ENCODE peak calls at places on chromosomes 6 and 20, in six cellular contexts. E is neural crest cell, Y is spleen, O is upper lobe of right lung, S is endothelial cell, A is transverse colon. H is an unnamed sample.

GRCh38 chr6:75612434-75612833 is 10.8 kb downstream of the SENP6 start:
- DNase-seq in S (no peak), O (no peak), Y (no peak), A (no peak), E (no peak), H (no peak)

GRCh38 chr6:75819776-75820487 is 70.9 kb downstream of the MYO6 start:
- DNase-seq in O (no peak), S (no peak), A (no peak), E (no peak), Y (no peak), H (no peak)

GRCh38 chr6:121482004-121482693 is 46.7 kb downstream of the GJA1 start:
- DNase-seq in Y (no peak), S (no peak), A (no peak), O (no peak), E (no peak), H (no peak)

GRCh38 chr20:37336369-37337207 is 9.4 kb upstream of the SRC start:
- DNase-seq in Y (peak; percentile 87), O (peak; percentile 84), E (no peak), S (peak; percentile 46), A (peak; percentile 63), H (peak; percentile 87)

GRCh38 chr6:136378888-136379287 is 89.2 kb upstream of the BCLAF1 start:
- DNase-seq in A (no peak), S (no peak), O (no peak), E (no peak), Y (no peak), H (no peak)

GRCh38 chr6:20534295-20534897 is at the start of gene CDKAL1:
- DNase-seq in A (peak; percentile 93), Y (peak; percentile 92), O (peak; percentile 89), E (peak; percentile 77), S (peak; percentile 78), H (peak; percentile 96)

GRCh38 chr20:14522595-14522994 is 185.2 kb upstream of the FLRT3 start:
- DNase-seq in E (no peak), Y (no peak), S (no peak), O (no peak), A (no peak), H (no peak)

GRCh38 chr6:157690441-157691210 is 132.4 kb upstream of the SNX9 start:
- DNase-seq in E (no peak), S (no peak), A (no peak), O (peak; percentile 18), Y (no peak), H (no peak)

GRCh38 chr6:7282097-7282906 is 30.7 kb downstream of the SSR1 start:
- DNase-seq in O (no peak), A (no peak), E (no peak), S (no peak), Y (no peak), H (peak; percentile 15)

GRCh38 chr6:41602864-41603608 is 35.2 kb upstream of the MDFI start:
- DNase-seq in Y (peak; percentile 90), O (peak; percentile 84), S (peak; percentile 89), A (peak; percentile 84), E (peak; percentile 88), H (peak; percentile 82)

GRCh38 chr20:38303908-38304379 is at the start of gene BPI:
- DNase-seq in Y (peak; percentile 88), E (no peak), O (peak; percentile 76), A (no peak), S (no peak), H (peak; percentile 13)

GRCh38 chr6:225121-225721 is 67.1 kb upstream of the DUSP22 start:
- DNase-seq in O (peak; percentile 66), A (no peak), S (peak; percentile 23), Y (no peak), E (no peak), H (peak; percentile 82)

GRCh38 chr6:36032245-36032644 is 4.6 kb downstream of the MAPK14 start:
- DNase-seq in Y (no peak), E (no peak), A (no peak), O (no peak), S (no peak), H (no peak)

GRCh38 chr6:86619428-86619827 is 317.9 kb upstream of the HTR1E start:
- DNase-seq in E (no peak), A (no peak), O (no peak), S (no peak), Y (no peak), H (no peak)

GRCh38 chr6:155014715-155015300 is 19.7 kb downstream of the TIAM2 start:
- DNase-seq in O (no peak), S (no peak), Y (no peak), A (no peak), E (no peak), H (no peak)

GRCh38 chr20:1569417-1569861 is 11.9 kb upstream of the SIRPD start:
- DNase-seq in O (no peak), S (no peak), Y (peak; percentile 75), A (no peak), E (no peak), H (no peak)

GRCh38 chr6:50952092-50952932 is 133.6 kb downstream of the TFAP2B start:
- DNase-seq in O (no peak), Y (no peak), A (no peak), E (no peak), S (no peak), H (no peak)

GRCh38 chr20:44014807-44015732 is 100.4 kb downstream of the TOX2 start:
- DNase-seq in S (no peak), A (no peak), O (no peak), Y (no peak), E (no peak), H (no peak)

GRCh38 chr20:37228111-37228510 is 33.5 kb downstream of the GHRH start:
- DNase-seq in E (no peak), O (no peak), A (no peak), S (no peak), Y (no peak), H (no peak)

GRCh38 chr20:13684566-13685222 is 46.0 kb upstream of the TASP1 start:
- DNase-seq in E (no peak), S (no peak), O (no peak), A (no peak), Y (no peak), H (no peak)

GRCh38 chr20:51679254-51679921 is 88.8 kb downstream of the ATP9A start:
- DNase-seq in E (no peak), A (no peak), Y (no peak), O (no peak), S (no peak), H (no peak)

DNA sequence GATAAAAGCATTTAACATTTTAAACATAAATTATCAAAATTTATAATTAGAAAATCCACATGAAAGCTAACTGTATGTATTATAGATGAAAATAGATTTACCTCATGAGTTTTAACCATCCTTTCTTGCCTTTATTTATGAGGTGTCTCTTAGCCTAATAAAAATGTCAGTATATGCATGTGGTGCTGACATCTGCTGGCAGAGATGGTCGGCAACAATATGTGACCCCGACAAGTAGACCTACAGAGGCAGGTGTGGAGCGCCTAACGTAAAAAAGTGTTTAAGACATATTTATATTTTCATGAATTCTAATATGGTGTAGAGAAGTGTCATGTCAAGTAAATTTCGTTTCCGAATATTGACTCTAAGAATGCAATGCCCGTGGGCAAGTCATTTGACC is 149.0 kb upstream of the FUT9 start:
- DNase-seq in Y (no peak), O (no peak), A (peak; percentile 7), E (no peak), S (peak; percentile 13), H (peak; percentile 29)
- TF ChIP-seq CTCF in Y (no peak), O (no peak), A (no peak), E (peak; percentile 58), S (peak; percentile 45), H (no peak)

DNA sequence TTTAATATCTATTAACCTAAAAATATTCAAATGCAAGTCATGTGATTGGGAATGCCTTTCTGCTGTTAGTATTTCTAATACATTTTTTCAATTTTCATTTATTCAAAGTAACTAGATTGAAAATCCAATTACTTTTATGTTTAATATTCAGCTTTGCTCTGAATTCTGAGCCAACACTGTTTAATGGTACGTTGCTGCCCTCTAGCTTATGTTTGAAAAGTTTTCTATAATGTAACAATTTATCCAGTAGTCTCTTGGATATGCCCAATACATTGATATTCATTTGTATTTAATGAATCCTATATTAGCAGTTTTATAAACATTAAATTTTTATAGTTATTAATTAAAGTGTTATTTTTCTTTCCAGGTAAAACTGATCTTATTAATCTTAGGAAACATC is 47.4 kb downstream of the LGSN start:
- DNase-seq in E (no peak), O (no peak), A (no peak), Y (no peak), S (no peak), H (no peak)
- TF ChIP-seq CTCF in E (peak; percentile 75), O (peak; percentile 38), A (peak; percentile 24), Y (no peak), S (no peak), H (no peak)

GRCh38 chr6:26613717-26614683 is 17.2 kb downstream of the ABT1 start:
- DNase-seq in A (no peak), E (no peak), Y (no peak), S (peak; percentile 50), O (no peak), H (peak; percentile 34)
- TF ChIP-seq CTCF in A (no peak), E (peak; percentile 37), Y (no peak), S (no peak), O (no peak), H (no peak)

DNA sequence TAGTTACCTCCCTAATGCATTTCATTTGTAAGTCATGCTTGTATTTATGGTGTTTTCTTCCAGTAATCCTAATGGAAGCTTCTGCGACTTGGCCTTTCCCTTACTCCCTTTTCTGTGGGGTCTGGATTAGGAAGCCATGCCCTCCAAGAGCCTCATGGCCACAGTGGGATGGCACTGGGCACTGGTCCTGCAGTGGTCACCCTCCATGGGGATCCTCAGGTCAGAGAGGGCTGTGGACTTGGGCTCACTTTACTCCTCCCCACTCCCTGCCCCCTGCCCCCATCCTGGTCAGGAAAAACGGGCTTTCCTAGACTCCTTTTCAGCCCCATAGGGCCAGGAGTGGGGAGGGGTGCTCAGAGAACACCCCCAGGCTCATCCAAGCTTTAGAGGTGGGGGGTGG is 49.9 kb downstream of the EBF4 start:
- DNase-seq in A (no peak), S (no peak), O (no peak), E (no peak), Y (no peak), H (no peak)
- TF ChIP-seq CTCF in A (no peak), S (no peak), O (no peak), E (no peak), Y (no peak), H (no peak)

GRCh38 chr20:63934271-63935068 is 21.7 kb downstream of the UCKL1 start:
- DNase-seq in O (no peak), Y (peak; percentile 71), E (peak; percentile 36), S (peak; percentile 54), A (no peak), H (no peak)
- TF ChIP-seq CTCF in O (peak; percentile 19), Y (no peak), E (peak; percentile 58), S (peak; percentile 56), A (peak; percentile 24), H (peak; percentile 35)

GRCh38 chr6:46612645-46613044 is 40.0 kb downstream of the CYP39A1 start:
- DNase-seq in E (no peak), A (no peak), Y (no peak), S (no peak), O (no peak), H (no peak)
- TF ChIP-seq CTCF in E (no peak), A (no peak), Y (no peak), S (no peak), O (no peak), H (no peak)

GRCh38 chr6:49543087-49543858 is 7.2 kb upstream of the C6orf141 start:
- DNase-seq in A (no peak), Y (no peak), E (no peak), O (no peak), S (no peak), H (no peak)
- TF ChIP-seq CTCF in A (no peak), Y (no peak), E (no peak), O (no peak), S (no peak), H (no peak)

H was measured in activated CD8-positive, alpha-beta T cell treated with anti-CD3 and anti-CD28 coated beads for 36 hours.